ENCODE peak calls at places on chromosomes 6 and 20, in seven cellular contexts. One of them, this sample, is unnamed.

GRCh38 chr6:14917101-14917500 is 328.8 kb upstream of the JARID2 start:
- DNase-seq in hypothalamus: no peak
- DNase-seq in Daoy: no peak
- DNase-seq in activated naive CD4-positive, alpha-beta T cell: no peak
- DNase-seq in caudate nucleus: no peak
- DNase-seq in NCI-H345: no peak
- DNase-seq in GM10248: no peak
- DNase-seq in this sample: no peak

GRCh38 chr6:119147101-119148053 is 68.9 kb upstream of the FAM184A start:
- DNase-seq in GM10248: peak; percentile 67
- DNase-seq in caudate nucleus: peak; percentile 45
- DNase-seq in hypothalamus: no peak
- DNase-seq in Daoy: peak; percentile 95
- DNase-seq in activated naive CD4-positive, alpha-beta T cell: no peak
- DNase-seq in NCI-H345: no peak
- DNase-seq in this sample: no peak

GRCh38 chr6:27866370-27867050 is 45.7 kb downstream of the OR2B2 start:
- DNase-seq in activated naive CD4-positive, alpha-beta T cell: peak; percentile 21
- DNase-seq in caudate nucleus: no peak
- DNase-seq in Daoy: peak; percentile 66
- DNase-seq in hypothalamus: no peak
- DNase-seq in NCI-H345: peak; percentile 87
- DNase-seq in GM10248: peak; percentile 64
- DNase-seq in this sample: no peak

GRCh38 chr6:88380083-88380482 is 213.9 kb upstream of the CNR1 start:
- DNase-seq in GM10248: no peak
- DNase-seq in activated naive CD4-positive, alpha-beta T cell: no peak
- DNase-seq in NCI-H345: no peak
- DNase-seq in caudate nucleus: peak; percentile 26
- DNase-seq in hypothalamus: peak; percentile 48
- DNase-seq in Daoy: peak; percentile 86
- DNase-seq in this sample: peak; percentile 23

GRCh38 chr6:66930559-66931290 is 1223.7 kb upstream of the EYS start:
- DNase-seq in NCI-H345: no peak
- DNase-seq in GM10248: no peak
- DNase-seq in hypothalamus: no peak
- DNase-seq in activated naive CD4-positive, alpha-beta T cell: no peak
- DNase-seq in caudate nucleus: no peak
- DNase-seq in Daoy: no peak
- DNase-seq in this sample: no peak

GRCh38 chr6:105739764-105740163 is 336.9 kb upstream of the PREP start:
- DNase-seq in activated naive CD4-positive, alpha-beta T cell: no peak
- DNase-seq in caudate nucleus: no peak
- DNase-seq in NCI-H345: no peak
- DNase-seq in GM10248: no peak
- DNase-seq in hypothalamus: no peak
- DNase-seq in Daoy: no peak
- DNase-seq in this sample: no peak

GRCh38 chr20:25270829-25271251 is 23.0 kb downstream of the PYGB start:
- DNase-seq in NCI-H345: peak; percentile 85
- DNase-seq in activated naive CD4-positive, alpha-beta T cell: no peak
- DNase-seq in Daoy: no peak
- DNase-seq in caudate nucleus: no peak
- DNase-seq in GM10248: no peak
- DNase-seq in hypothalamus: no peak
- DNase-seq in this sample: peak; percentile 2

GRCh38 chr6:158781692-158782373 is 37.3 kb downstream of the EZR start:
- DNase-seq in GM10248: no peak
- DNase-seq in NCI-H345: no peak
- DNase-seq in hypothalamus: no peak
- DNase-seq in caudate nucleus: no peak
- DNase-seq in activated naive CD4-positive, alpha-beta T cell: no peak
- DNase-seq in Daoy: no peak
- DNase-seq in this sample: no peak

GRCh38 chr6:87772597-87773530 is 70.8 kb upstream of the AKIRIN2 start:
- DNase-seq in Daoy: no peak
- DNase-seq in activated naive CD4-positive, alpha-beta T cell: no peak
- DNase-seq in hypothalamus: no peak
- DNase-seq in GM10248: no peak
- DNase-seq in caudate nucleus: no peak
- DNase-seq in NCI-H345: no peak
- DNase-seq in this sample: no peak

GRCh38 chr6:170433163-170434095 is 119.7 kb downstream of the PSMB1 start:
- DNase-seq in hypothalamus: no peak
- DNase-seq in caudate nucleus: no peak
- DNase-seq in GM10248: no peak
- DNase-seq in activated naive CD4-positive, alpha-beta T cell: no peak
- DNase-seq in NCI-H345: no peak
- DNase-seq in Daoy: no peak
- DNase-seq in this sample: no peak

GRCh38 chr6:131663578-131664165 is 26.6 kb downstream of the ENPP3 start:
- DNase-seq in NCI-H345: no peak
- DNase-seq in Daoy: no peak
- DNase-seq in caudate nucleus: no peak
- DNase-seq in hypothalamus: no peak
- DNase-seq in GM10248: no peak
- DNase-seq in activated naive CD4-positive, alpha-beta T cell: no peak
- DNase-seq in this sample: no peak

GRCh38 chr6:135537782-135538301 is 40.3 kb upstream of the AHI1 start:
- DNase-seq in caudate nucleus: peak; percentile 1
- DNase-seq in hypothalamus: no peak
- DNase-seq in Daoy: peak; percentile 81
- DNase-seq in GM10248: no peak
- DNase-seq in NCI-H345: no peak
- DNase-seq in activated naive CD4-positive, alpha-beta T cell: no peak
- DNase-seq in this sample: no peak

GRCh38 chr20:53748176-53748575 is 154.5 kb upstream of the ZNF217 start:
- DNase-seq in Daoy: no peak
- DNase-seq in NCI-H345: no peak
- DNase-seq in GM10248: no peak
- DNase-seq in caudate nucleus: no peak
- DNase-seq in activated naive CD4-positive, alpha-beta T cell: no peak
- DNase-seq in hypothalamus: no peak
- DNase-seq in this sample: no peak

GRCh38 chr6:27188206-27188884 is 59.2 kb upstream of the PRSS16 start:
- DNase-seq in Daoy: peak; percentile 89
- DNase-seq in NCI-H345: peak; percentile 63
- DNase-seq in activated naive CD4-positive, alpha-beta T cell: no peak
- DNase-seq in hypothalamus: no peak
- DNase-seq in caudate nucleus: no peak
- DNase-seq in GM10248: peak; percentile 70
- DNase-seq in this sample: no peak

GRCh38 chr6:139030539-139030938 is 2.0 kb downstream of the ABRACL start:
- DNase-seq in Daoy: no peak
- DNase-seq in activated naive CD4-positive, alpha-beta T cell: no peak
- DNase-seq in hypothalamus: no peak
- DNase-seq in caudate nucleus: no peak
- DNase-seq in NCI-H345: no peak
- DNase-seq in GM10248: peak; percentile 52
- DNase-seq in this sample: no peak

GRCh38 chr6:30075094-30075986 is at the start of gene RNF39:
- DNase-seq in activated naive CD4-positive, alpha-beta T cell: no peak
- DNase-seq in GM10248: peak; percentile 32
- DNase-seq in hypothalamus: no peak
- DNase-seq in caudate nucleus: no peak
- DNase-seq in Daoy: no peak
- DNase-seq in NCI-H345: peak; percentile 9
- DNase-seq in this sample: no peak

GRCh38 chr20:33299111-33299603 is 16.1 kb downstream of the BPIFB1 start:
- DNase-seq in caudate nucleus: peak; percentile 23
- DNase-seq in hypothalamus: peak; percentile 32
- DNase-seq in GM10248: peak; percentile 83
- DNase-seq in Daoy: peak; percentile 68
- DNase-seq in activated naive CD4-positive, alpha-beta T cell: peak; percentile 68
- DNase-seq in NCI-H345: peak; percentile 65
- DNase-seq in this sample: peak; percentile 41

GRCh38 chr6:107121266-107121665 is 6.0 kb upstream of the BEND3 start:
- DNase-seq in NCI-H345: no peak
- DNase-seq in caudate nucleus: no peak
- DNase-seq in Daoy: no peak
- DNase-seq in GM10248: no peak
- DNase-seq in hypothalamus: no peak
- DNase-seq in activated naive CD4-positive, alpha-beta T cell: no peak
- DNase-seq in this sample: no peak

GRCh38 chr20:57451759-57452661 is 60.8 kb downstream of the RBM38 start:
- DNase-seq in caudate nucleus: no peak
- DNase-seq in hypothalamus: no peak
- DNase-seq in NCI-H345: no peak
- DNase-seq in Daoy: peak; percentile 41
- DNase-seq in GM10248: no peak
- DNase-seq in activated naive CD4-positive, alpha-beta T cell: no peak
- DNase-seq in this sample: no peak

GRCh38 chr6:79425589-79426311 is 111.5 kb downstream of the LCA5 start:
- DNase-seq in NCI-H345: no peak
- DNase-seq in GM10248: no peak
- DNase-seq in activated naive CD4-positive, alpha-beta T cell: no peak
- DNase-seq in Daoy: no peak
- DNase-seq in caudate nucleus: no peak
- DNase-seq in hypothalamus: no peak
- DNase-seq in this sample: no peak

GRCh38 chr20:50322703-50323131 is 132.1 kb downstream of the CEBPB start:
- DNase-seq in NCI-H345: no peak
- DNase-seq in GM10248: no peak
- DNase-seq in Daoy: no peak
- DNase-seq in hypothalamus: no peak
- DNase-seq in activated naive CD4-positive, alpha-beta T cell: no peak
- DNase-seq in caudate nucleus: no peak
- DNase-seq in this sample: no peak